ENCODE peak calls at places on chromosomes 3 and 15, in four cellular contexts. One of them, this sample, is unnamed.

GRCh38 chr3:36969540-36970432 is 23.1 kb downstream of the EPM2AIP1 start:
- DNase-seq in EL: peak
- DNase-seq in adrenal gland: peak
- DNase-seq in AG09309: peak
- DNase-seq in this sample: peak

GRCh38 chr15:58771621-58772235 is 626 bp downstream of the MINDY2 start:
- DNase-seq in EL: peak
- DNase-seq in adrenal gland: peak
- DNase-seq in AG09309: no peak
- DNase-seq in this sample: peak

GRCh38 chr3:66418432-66419052 is 82.3 kb downstream of the LRIG1 start:
- DNase-seq in EL: no peak
- DNase-seq in adrenal gland: no peak
- DNase-seq in AG09309: no peak
- DNase-seq in this sample: no peak

GRCh38 chr3:155890671-155891190 is 20.3 kb downstream of the GMPS start:
- DNase-seq in EL: peak
- DNase-seq in adrenal gland: no peak
- DNase-seq in AG09309: no peak
- DNase-seq in this sample: peak

GRCh38 chr15:78727561-78727960 is 83.7 kb downstream of the ADAMTS7 start:
- DNase-seq in EL: peak
- DNase-seq in adrenal gland: no peak
- DNase-seq in AG09309: no peak
- DNase-seq in this sample: peak

GRCh38 chr3:194323785-194324735 is 27.1 kb downstream of the CPN2 start:
- DNase-seq in EL: peak
- DNase-seq in adrenal gland: peak
- DNase-seq in AG09309: no peak
- DNase-seq in this sample: peak

GRCh38 chr3:31952205-31952604 is 28.9 kb downstream of the OSBPL10 start:
- DNase-seq in EL: no peak
- DNase-seq in adrenal gland: no peak
- DNase-seq in AG09309: no peak
- DNase-seq in this sample: no peak

GRCh38 chr3:149487598-149488197 is 13.2 kb downstream of the TM4SF4 start:
- DNase-seq in EL: no peak
- DNase-seq in adrenal gland: no peak
- DNase-seq in AG09309: no peak
- DNase-seq in this sample: no peak

GRCh38 chr3:29475305-29475825 is 194.5 kb downstream of the RBMS3 start:
- DNase-seq in EL: no peak
- DNase-seq in adrenal gland: no peak
- DNase-seq in AG09309: no peak
- DNase-seq in this sample: no peak

GRCh38 chr3:71066849-71067261 is 516.7 kb downstream of the FOXP1 start:
- DNase-seq in EL: peak
- DNase-seq in adrenal gland: no peak
- DNase-seq in AG09309: no peak
- DNase-seq in this sample: peak

GRCh38 chr3:67453628-67454027 is 200.8 kb downstream of the SUCLG2 start:
- DNase-seq in EL: no peak
- DNase-seq in adrenal gland: no peak
- DNase-seq in AG09309: no peak
- DNase-seq in this sample: no peak

GRCh38 chr3:61030469-61031035 is 220.7 kb downstream of the FHIT start:
- DNase-seq in EL: no peak
- DNase-seq in adrenal gland: no peak
- DNase-seq in AG09309: no peak
- DNase-seq in this sample: no peak

This sample was measured in hepatic stellate cell.